ENCODE peak calls at places on chromosome 12, in four cellular contexts. One of them, this sample, is unnamed.

GRCh38 chr12:75349946-75350345 is 15.5 kb downstream of the GLIPR1L1 start:
- DNase-seq in fibroblast of lung: no peak
- DNase-seq in colonic mucosa: no peak
- DNase-seq in tibial artery: no peak
- DNase-seq in this sample: no peak

GRCh38 chr12:111699-112591 is 45.4 kb downstream of the IQSEC3 start:
- DNase-seq in fibroblast of lung: no peak
- DNase-seq in colonic mucosa: no peak
- DNase-seq in tibial artery: no peak
- DNase-seq in this sample: no peak

GRCh38 chr12:25069221-25069620 is 120.3 kb upstream of the BCAT1 start:
- DNase-seq in fibroblast of lung: peak; percentile 10
- DNase-seq in colonic mucosa: no peak
- DNase-seq in tibial artery: no peak
- DNase-seq in this sample: no peak

GRCh38 chr12:684416-684815 is 21.2 kb upstream of the NINJ2 start:
- DNase-seq in fibroblast of lung: no peak
- DNase-seq in colonic mucosa: no peak
- DNase-seq in tibial artery: no peak
- DNase-seq in this sample: no peak

GRCh38 chr12:124407074-124407473 is 112.2 kb downstream of the RFLNA start:
- DNase-seq in fibroblast of lung: no peak
- DNase-seq in colonic mucosa: no peak
- DNase-seq in tibial artery: no peak
- DNase-seq in this sample: no peak

GRCh38 chr12:52198454-52199215 is 6.8 kb upstream of the KRT80 start:
- DNase-seq in fibroblast of lung: no peak
- DNase-seq in colonic mucosa: no peak
- DNase-seq in tibial artery: peak; percentile 52
- DNase-seq in this sample: no peak

GRCh38 chr12:27221625-27222387 is 22.3 kb upstream of the STK38L start:
- DNase-seq in fibroblast of lung: no peak
- DNase-seq in colonic mucosa: no peak
- DNase-seq in tibial artery: peak; percentile 26
- DNase-seq in this sample: no peak

GRCh38 chr12:22231836-22232235 is 102.7 kb downstream of the ST8SIA1 start:
- DNase-seq in fibroblast of lung: no peak
- DNase-seq in colonic mucosa: no peak
- DNase-seq in tibial artery: no peak
- DNase-seq in this sample: no peak

GRCh38 chr12:68565391-68565903 is 45.3 kb upstream of the RAP1B start:
- DNase-seq in fibroblast of lung: peak; percentile 94
- DNase-seq in colonic mucosa: no peak
- DNase-seq in tibial artery: no peak
- DNase-seq in this sample: peak; percentile 70

GRCh38 chr12:58939399-58940100 is 19.2 kb upstream of the LRIG3 start:
- DNase-seq in fibroblast of lung: no peak
- DNase-seq in colonic mucosa: no peak
- DNase-seq in tibial artery: no peak
- DNase-seq in this sample: no peak

GRCh38 chr12:11763760-11764520 is 114.5 kb downstream of the ETV6 start:
- DNase-seq in fibroblast of lung: peak; percentile 33
- DNase-seq in colonic mucosa: no peak
- DNase-seq in tibial artery: no peak
- DNase-seq in this sample: peak; percentile 51

GRCh38 chr12:65962921-65963883 is 138.9 kb downstream of the HMGA2 start:
- DNase-seq in fibroblast of lung: no peak
- DNase-seq in colonic mucosa: peak; percentile 41
- DNase-seq in tibial artery: peak; percentile 20
- DNase-seq in this sample: no peak

GRCh38 chr12:15682826-15683225 is 106.4 kb downstream of the EPS8 start:
- DNase-seq in fibroblast of lung: no peak
- DNase-seq in colonic mucosa: no peak
- DNase-seq in tibial artery: no peak
- DNase-seq in this sample: no peak

GRCh38 chr12:26566670-26567069 is 266.3 kb downstream of the ITPR2 start:
- DNase-seq in fibroblast of lung: peak; percentile 39
- DNase-seq in colonic mucosa: no peak
- DNase-seq in tibial artery: no peak
- DNase-seq in this sample: no peak

GRCh38 chr12:31518680-31519227 is 72.2 kb downstream of the DENND5B start:
- DNase-seq in fibroblast of lung: peak; percentile 100
- DNase-seq in colonic mucosa: no peak
- DNase-seq in tibial artery: no peak
- DNase-seq in this sample: peak; percentile 99

GRCh38 chr12:95615735-95616134 is 64.5 kb upstream of the USP44 start:
- DNase-seq in fibroblast of lung: peak; percentile 27
- DNase-seq in colonic mucosa: no peak
- DNase-seq in tibial artery: no peak
- DNase-seq in this sample: no peak

GRCh38 chr12:6230321-6231110 is 30.3 kb downstream of the CD9 start:
- DNase-seq in fibroblast of lung: peak; percentile 45
- DNase-seq in colonic mucosa: peak; percentile 68
- DNase-seq in tibial artery: peak; percentile 69
- DNase-seq in this sample: no peak

GRCh38 chr12:76037130-76038105 is 5.8 kb upstream of the PHLDA1 start:
- DNase-seq in fibroblast of lung: peak; percentile 93
- DNase-seq in colonic mucosa: peak; percentile 36
- DNase-seq in tibial artery: no peak
- DNase-seq in this sample: peak; percentile 60

GRCh38 chr12:26297386-26298070 is 102.2 kb downstream of the SSPN start:
- DNase-seq in fibroblast of lung: no peak
- DNase-seq in colonic mucosa: no peak
- DNase-seq in tibial artery: no peak
- DNase-seq in this sample: no peak

GRCh38 chr12:56229082-56229481 is 769 bp upstream of the SLC39A5 start:
- DNase-seq in fibroblast of lung: no peak
- DNase-seq in colonic mucosa: no peak
- DNase-seq in tibial artery: no peak
- DNase-seq in this sample: no peak

GRCh38 chr12:90682398-90682797 is 272.6 kb downstream of the CCER1 start:
- DNase-seq in fibroblast of lung: peak; percentile 87
- DNase-seq in colonic mucosa: no peak
- DNase-seq in tibial artery: no peak
- DNase-seq in this sample: peak; percentile 73

GRCh38 chr12:6927379-6927991 is at the start of gene ATN1:
- DNase-seq in fibroblast of lung: peak; percentile 87
- DNase-seq in colonic mucosa: peak; percentile 79
- DNase-seq in tibial artery: peak; percentile 86
- DNase-seq in this sample: peak; percentile 37

GRCh38 chr12:58648151-58648550 is 272.2 kb downstream of the LRIG3 start:
- DNase-seq in fibroblast of lung: no peak
- DNase-seq in colonic mucosa: no peak
- DNase-seq in tibial artery: no peak
- DNase-seq in this sample: no peak

GRCh38 chr12:118536306-118536900 is 160.0 kb downstream of the SUDS3 start:
- DNase-seq in fibroblast of lung: no peak
- DNase-seq in colonic mucosa: no peak
- DNase-seq in tibial artery: no peak
- DNase-seq in this sample: no peak

GRCh38 chr12:76238688-76239087 is 109.5 kb downstream of the BBS10 start:
- DNase-seq in fibroblast of lung: no peak
- DNase-seq in colonic mucosa: no peak
- DNase-seq in tibial artery: no peak
- DNase-seq in this sample: no peak

GRCh38 chr12:79402626-79403025 is 288.1 kb downstream of the PAWR start:
- DNase-seq in fibroblast of lung: peak; percentile 26
- DNase-seq in colonic mucosa: no peak
- DNase-seq in tibial artery: no peak
- DNase-seq in this sample: no peak

GRCh38 chr12:130335517-130336392 is 1.9 kb upstream of the PIWIL1 start:
- DNase-seq in fibroblast of lung: peak; percentile 62
- DNase-seq in colonic mucosa: peak; percentile 62
- DNase-seq in tibial artery: no peak
- DNase-seq in this sample: peak; percentile 4

GRCh38 chr12:7695159-7695930 is at the start of gene GDF3:
- DNase-seq in fibroblast of lung: peak; percentile 2
- DNase-seq in colonic mucosa: peak; percentile 20
- DNase-seq in tibial artery: peak; percentile 27
- DNase-seq in this sample: no peak

GRCh38 chr12:47079894-47080724 is at the start of gene AMIGO2:
- DNase-seq in fibroblast of lung: peak; percentile 61
- DNase-seq in colonic mucosa: peak; percentile 40
- DNase-seq in tibial artery: peak; percentile 47
- DNase-seq in this sample: no peak

GRCh38 chr12:27785882-27786570 is 6.0 kb upstream of the MANSC4 start:
- DNase-seq in fibroblast of lung: peak; percentile 71
- DNase-seq in colonic mucosa: no peak
- DNase-seq in tibial artery: no peak
- DNase-seq in this sample: peak; percentile 56

GRCh38 chr12:25436206-25436912 is 116.7 kb downstream of the LMNTD1 start:
- DNase-seq in fibroblast of lung: peak; percentile 93
- DNase-seq in colonic mucosa: peak; percentile 52
- DNase-seq in tibial artery: no peak
- DNase-seq in this sample: peak; percentile 44

GRCh38 chr12:16636435-16637055 is 30.6 kb upstream of the LMO3 start:
- DNase-seq in fibroblast of lung: no peak
- DNase-seq in colonic mucosa: no peak
- DNase-seq in tibial artery: no peak
- DNase-seq in this sample: no peak

GRCh38 chr12:113996026-113996425 is 29.9 kb upstream of the RBM19 start:
- DNase-seq in fibroblast of lung: no peak
- DNase-seq in colonic mucosa: no peak
- DNase-seq in tibial artery: no peak
- DNase-seq in this sample: no peak

GRCh38 chr12:95473440-95473946 is 459 bp upstream of the METAP2 start:
- DNase-seq in fibroblast of lung: peak; percentile 61
- DNase-seq in colonic mucosa: peak; percentile 68
- DNase-seq in tibial artery: peak; percentile 51
- DNase-seq in this sample: no peak

GRCh38 chr12:25904442-25904841 is 54.0 kb upstream of the RASSF8 start:
- DNase-seq in fibroblast of lung: peak; percentile 6
- DNase-seq in colonic mucosa: no peak
- DNase-seq in tibial artery: no peak
- DNase-seq in this sample: no peak

GRCh38 chr12:114274131-114274530 is 131.8 kb downstream of the TBX5 start:
- DNase-seq in fibroblast of lung: no peak
- DNase-seq in colonic mucosa: no peak
- DNase-seq in tibial artery: no peak
- DNase-seq in this sample: no peak

GRCh38 chr12:4164591-4165558 is 108.7 kb upstream of the CCND2 start:
- DNase-seq in fibroblast of lung: peak; percentile 73
- DNase-seq in colonic mucosa: peak; percentile 50
- DNase-seq in tibial artery: peak; percentile 29
- DNase-seq in this sample: peak; percentile 65

GRCh38 chr12:60465060-60465459 is 869.2 kb downstream of the SLC16A7 start:
- DNase-seq in fibroblast of lung: no peak
- DNase-seq in colonic mucosa: no peak
- DNase-seq in tibial artery: no peak
- DNase-seq in this sample: no peak

GRCh38 chr12:25529738-25530137 is 23.3 kb downstream of the LMNTD1 start:
- DNase-seq in fibroblast of lung: peak; percentile 51
- DNase-seq in colonic mucosa: no peak
- DNase-seq in tibial artery: no peak
- DNase-seq in this sample: peak; percentile 24

DNA sequence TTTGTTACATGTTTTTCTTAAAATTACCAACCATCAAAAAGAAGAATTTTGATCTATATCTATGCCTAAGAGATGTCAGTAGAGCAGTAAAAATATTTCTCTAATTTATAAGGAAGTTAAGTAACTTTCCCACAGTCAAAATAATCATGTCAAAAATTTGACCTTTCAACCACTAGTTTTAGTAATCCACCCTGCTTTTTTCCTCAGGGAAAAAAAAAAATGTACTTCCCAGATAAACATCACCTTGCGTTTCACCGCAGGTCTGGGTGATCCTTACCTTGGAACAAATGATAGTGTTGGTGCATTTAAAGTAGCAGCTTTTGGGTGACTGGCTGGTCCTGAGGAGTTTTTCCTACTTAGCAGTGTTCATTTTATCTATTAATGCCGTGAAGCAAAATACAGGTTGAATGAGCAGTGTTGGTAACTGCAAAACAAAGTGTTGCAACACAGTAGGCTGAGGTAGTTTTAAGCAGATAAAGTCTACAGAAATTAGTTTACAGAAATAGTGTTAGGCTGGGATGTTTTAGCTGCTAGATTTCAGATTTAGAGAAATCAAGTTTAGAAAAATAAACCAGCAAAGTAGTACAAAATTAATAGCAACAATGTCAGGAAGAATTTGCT is 137.2 kb upstream of the DNM1L start:
- DNase-seq in fibroblast of lung: no peak
- DNase-seq in colonic mucosa: no peak
- DNase-seq in tibial artery: no peak
- DNase-seq in this sample: no peak
- H3K4me3 ChIP-seq in fibroblast of lung: no peak overlapping the region
- H3K4me3 ChIP-seq in colonic mucosa: no peak overlapping the region
- H3K4me3 ChIP-seq in tibial artery: no peak overlapping the region
- H3K4me3 ChIP-seq in this sample: no peak overlapping the region

GRCh38 chr12:107235600-107235999 is 142.3 kb upstream of the CRY1 start:
- DNase-seq in fibroblast of lung: no peak
- DNase-seq in colonic mucosa: no peak
- DNase-seq in tibial artery: no peak
- DNase-seq in this sample: no peak
- H3K4me3 ChIP-seq in fibroblast of lung: no peak overlapping the region
- H3K4me3 ChIP-seq in colonic mucosa: no peak overlapping the region
- H3K4me3 ChIP-seq in tibial artery: no peak overlapping the region
- H3K4me3 ChIP-seq in this sample: no peak overlapping the region

GRCh38 chr12:116236148-116236731 is 41.3 kb downstream of the MED13L start:
- DNase-seq in fibroblast of lung: peak; percentile 77
- DNase-seq in colonic mucosa: peak; percentile 42
- DNase-seq in tibial artery: peak; percentile 40
- DNase-seq in this sample: no peak

GRCh38 chr12:116233669-116234068 is 43.8 kb downstream of the MED13L start:
- DNase-seq in fibroblast of lung: no peak
- DNase-seq in colonic mucosa: no peak
- DNase-seq in tibial artery: no peak
- DNase-seq in this sample: no peak

GRCh38 chr12:116238149-116238548 is 39.3 kb downstream of the MED13L start:
- DNase-seq in fibroblast of lung: no peak
- DNase-seq in colonic mucosa: no peak
- DNase-seq in tibial artery: no peak
- DNase-seq in this sample: no peak

GRCh38 chr12:116241157-116241772 is 36.2 kb downstream of the MED13L start:
- DNase-seq in fibroblast of lung: no peak
- DNase-seq in colonic mucosa: no peak
- DNase-seq in tibial artery: no peak
- DNase-seq in this sample: no peak

GRCh38 chr12:116236986-116237385 is 40.5 kb downstream of the MED13L start:
- DNase-seq in fibroblast of lung: no peak
- DNase-seq in colonic mucosa: no peak
- DNase-seq in tibial artery: no peak
- DNase-seq in this sample: no peak
- H3K4me3 ChIP-seq in fibroblast of lung: no peak overlapping the region
- H3K4me3 ChIP-seq in colonic mucosa: no peak overlapping the region
- H3K4me3 ChIP-seq in tibial artery: no peak overlapping the region
- H3K4me3 ChIP-seq in this sample: no peak overlapping the region

DNA sequence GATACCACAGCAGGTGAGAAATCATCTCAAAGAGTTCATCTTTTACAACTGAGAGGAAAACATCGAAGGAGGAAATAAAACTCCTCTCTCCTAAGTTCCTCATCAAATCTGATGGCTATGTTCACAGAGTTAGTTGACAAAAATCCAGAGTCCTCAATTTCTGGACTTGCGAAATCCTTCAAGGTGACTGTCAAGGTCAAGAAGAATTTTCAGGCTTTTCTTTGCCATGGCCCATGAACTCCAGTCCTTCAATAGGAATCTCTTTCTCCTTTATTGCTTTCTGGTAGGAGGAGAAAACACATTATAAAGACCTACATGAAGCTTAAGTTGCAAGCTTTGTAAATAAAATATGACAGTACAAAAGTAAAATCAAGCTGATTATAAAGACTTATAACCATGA is 1.5 kb downstream of the TRIAP1 start:
- DNase-seq in fibroblast of lung: no peak
- DNase-seq in colonic mucosa: no peak
- DNase-seq in tibial artery: no peak
- DNase-seq in this sample: no peak
- H3K4me3 ChIP-seq in fibroblast of lung: peak overlapping the region; percentile 100
- H3K4me3 ChIP-seq in colonic mucosa: no peak overlapping the region
- H3K4me3 ChIP-seq in tibial artery: no peak overlapping the region
- H3K4me3 ChIP-seq in this sample: peak overlapping the region; percentile 100

This sample was measured in skeletal muscle cell.